ENCODE peak calls at places on chromosome 21, in nine cellular contexts. S is stimulated activated CD8-positive, alpha-beta memory T cell treated with anti-CD3 and anti-CD28 coated beads, Interleukin-4, amount 100 ng/mL, for 48 hours; L is stimulated activated naive CD4-positive, alpha-beta T cell; H is brain pericyte; Z is NCI-H2107; Q is aorta; P is NCI-H1436; E is NCI-H345; B is occipital lobe. V is an unnamed sample.

GRCh38 chr21:40605094-40605493 is 241.9 kb downstream of the DSCAM start:
- DNase-seq in H (no peak), L (no peak), Z (no peak), Q (no peak), B (no peak), S (no peak), E (no peak), P (no peak), V (no peak)

GRCh38 chr21:27464643-27465042 is 497.8 kb upstream of the ADAMTS5 start:
- DNase-seq in B (no peak), S (no peak), Q (no peak), Z (no peak), L (no peak), E (no peak), P (no peak), H (no peak), V (no peak)

GRCh38 chr21:43881283-43881682 is 16.3 kb downstream of the AGPAT3 start:
- DNase-seq in Z (no peak), Q (no peak), H (no peak), L (no peak), P (no peak), E (no peak), B (no peak), S (peak), V (no peak)

GRCh38 chr21:44405948-44406872 is 49.1 kb upstream of the LRRC3 start:
- DNase-seq in Z (no peak), S (no peak), Q (no peak), E (no peak), H (no peak), L (no peak), P (no peak), B (no peak), V (peak)

GRCh38 chr21:31490471-31490870 is 146.4 kb upstream of the TIAM1 start:
- DNase-seq in Q (no peak), P (peak), B (no peak), H (no peak), L (no peak), Z (no peak), S (no peak), E (no peak), V (no peak)

GRCh38 chr21:28712396-28712795 is 280.3 kb downstream of the LTN1 start:
- DNase-seq in P (no peak), Z (no peak), E (no peak), B (no peak), Q (no peak), S (no peak), H (no peak), L (no peak), V (no peak)

GRCh38 chr21:44087426-44088400 is 19.5 kb upstream of the PWP2 start:
- DNase-seq in H (no peak), Z (no peak), P (no peak), Q (peak), S (peak), E (no peak), L (no peak), B (no peak), V (no peak)

GRCh38 chr21:28827422-28827821 is 165.3 kb downstream of the LTN1 start:
- DNase-seq in L (no peak), S (no peak), E (no peak), H (no peak), P (no peak), B (no peak), Z (no peak), Q (no peak), V (no peak)

GRCh38 chr21:26782754-26783153 is 62.5 kb downstream of the ADAMTS1 start:
- DNase-seq in S (no peak), L (no peak), Q (no peak), B (no peak), E (no peak), P (no peak), H (no peak), Z (no peak), V (no peak)

GRCh38 chr21:33554982-33555344 is 12.1 kb downstream of the SON start:
- DNase-seq in E (no peak), P (no peak), B (no peak), Z (no peak), Q (no peak), S (no peak), L (no peak), H (no peak), V (no peak)

GRCh38 chr21:33327792-33328433 is 3.1 kb downstream of the IFNAR1 start:
- DNase-seq in Q (no peak), E (no peak), P (no peak), Z (no peak), H (no peak), S (no peak), B (no peak), L (no peak), V (no peak)

GRCh38 chr21:42569732-42570301 is 56.2 kb downstream of the SLC37A1 start:
- DNase-seq in Q (peak), Z (no peak), E (no peak), S (no peak), H (no peak), P (no peak), L (no peak), B (no peak), V (no peak)

GRCh38 chr21:32457360-32457840 is 44.9 kb downstream of the EVA1C start:
- DNase-seq in L (no peak), Z (no peak), E (no peak), B (no peak), S (no peak), Q (peak), P (no peak), H (no peak), V (no peak)

GRCh38 chr21:33230518-33231324 is 983 bp downstream of the IFNAR2 start:
- DNase-seq in B (peak), Q (peak), P (no peak), S (peak), Z (no peak), H (no peak), E (peak), L (no peak), V (no peak)

GRCh38 chr21:36584980-36585940 is 105.3 kb upstream of the CLDN14 start:
- DNase-seq in P (no peak), S (no peak), B (no peak), E (no peak), Q (no peak), H (no peak), Z (no peak), L (peak), V (no peak)

GRCh38 chr21:15631342-15631741 is 98.4 kb upstream of the USP25 start:
- DNase-seq in S (no peak), H (no peak), Q (no peak), L (no peak), Z (no peak), B (no peak), E (no peak), P (no peak), V (peak)

GRCh38 chr21:42640486-42640885 is 12.9 kb upstream of the PDE9A start:
- DNase-seq in B (no peak), Z (no peak), L (no peak), H (no peak), P (no peak), E (no peak), Q (no peak), S (no peak), V (no peak)

GRCh38 chr21:43645414-43645891 is 13.8 kb downstream of the HSF2BP start:
- DNase-seq in H (peak), Q (peak), B (no peak), E (peak), P (peak), Z (peak), S (no peak), L (no peak), V (peak)

GRCh38 chr21:32587651-32588050 is 2.3 kb upstream of the TCP10L start:
- DNase-seq in E (no peak), L (no peak), Q (no peak), S (no peak), Z (no peak), H (no peak), P (no peak), B (no peak), V (no peak)

GRCh38 chr21:44681861-44682579 is at the start of gene KRTAP12-1:
- DNase-seq in B (no peak), H (no peak), E (peak), Q (no peak), L (no peak), Z (peak), S (no peak), P (peak), V (no peak)

GRCh38 chr21:26736449-26736848 is 108.8 kb downstream of the ADAMTS1 start:
- DNase-seq in H (no peak), Z (no peak), B (no peak), L (no peak), E (no peak), Q (no peak), P (no peak), S (no peak), V (no peak)

GRCh38 chr21:33383056-33383888 is 19.9 kb upstream of the IFNGR2 start:
- DNase-seq in L (peak), P (no peak), B (no peak), H (no peak), E (no peak), S (peak), Q (peak), Z (no peak), V (peak)

V was measured in retinal pigment epithelial cell.